ENCODE peak calls at places on chromosomes 6 and 20, in four cellular contexts. B, H, T and A are unnamed samples.

GRCh38 chr6:90294008-90294511 is 2.6 kb downstream of the BACH2 start:
- DNase-seq in H (no peak), B (no peak), T (no peak), A (no peak)

GRCh38 chr20:15857131-15857784 is 716.0 kb downstream of the KIF16B start:
- DNase-seq in H (no peak), T (no peak), B (no peak), A (no peak)

GRCh38 chr20:24894488-24894887 is 54.6 kb upstream of the CST7 start:
- DNase-seq in T (no peak), B (no peak), H (no peak), A (no peak)

GRCh38 chr20:19588731-19589130 is 169.3 kb upstream of the RIN2 start:
- DNase-seq in H (no peak), B (no peak), T (no peak), A (no peak)

GRCh38 chr20:7959484-7959883 is 19.2 kb upstream of the HAO1 start:
- DNase-seq in T (no peak), B (no peak), H (no peak), A (no peak)

GRCh38 chr6:105667061-105667460 is 264.2 kb upstream of the PREP start:
- DNase-seq in H (no peak), T (no peak), B (no peak), A (no peak)

GRCh38 chr6:109336221-109336955 is 45.9 kb downstream of the CD164 start:
- DNase-seq in H (peak; percentile 56), T (no peak), B (no peak), A (peak; percentile 81)

GRCh38 chr20:31894980-31895675 is 24.7 kb downstream of the TTLL9 start:
- DNase-seq in T (no peak), H (peak; percentile 49), B (peak; percentile 62), A (peak; percentile 55)

GRCh38 chr6:17826301-17826700 is 119.6 kb upstream of the NUP153 start:
- DNase-seq in T (no peak), H (no peak), B (no peak), A (no peak)

GRCh38 chr6:124854338-124854922 is 107.8 kb upstream of the RNF217 start:
- DNase-seq in B (no peak), H (no peak), T (no peak), A (no peak)

GRCh38 chr6:52839124-52840055 is 1.2 kb downstream of the GSTA5 start:
- DNase-seq in B (peak; percentile 82), H (peak; percentile 62), T (peak; percentile 82), A (peak; percentile 93)

GRCh38 chr6:151014404-151015150 is 149.1 kb downstream of the MTHFD1L start:
- DNase-seq in H (peak; percentile 71), B (peak; percentile 83), T (peak; percentile 80), A (peak; percentile 80)

GRCh38 chr6:142929751-142930358 is 15.1 kb downstream of the HIVEP2 start:
- DNase-seq in H (peak; percentile 72), T (no peak), B (no peak), A (no peak)

GRCh38 chr20:57211949-57212889 is 54.2 kb downstream of the BMP7 start:
- DNase-seq in T (peak; percentile 75), H (peak; percentile 84), B (peak; percentile 75), A (peak; percentile 87)

GRCh38 chr6:6736753-6737654 is 148.5 kb downstream of the LY86 start:
- DNase-seq in H (no peak), T (peak; percentile 82), B (peak; percentile 88), A (peak; percentile 85)

GRCh38 chr6:90297124-90297865 is 652 bp upstream of the BACH2 start:
- DNase-seq in B (peak; percentile 35), H (no peak), T (no peak), A (no peak)

GRCh38 chr6:163651910-163652309 is 237.4 kb downstream of the QKI start:
- DNase-seq in B (no peak), H (peak; percentile 9), T (no peak), A (no peak)

GRCh38 chr20:5168582-5169396 is 42.0 kb downstream of the CDS2 start:
- DNase-seq in H (peak; percentile 38), B (peak; percentile 75), T (no peak), A (peak; percentile 65)

GRCh38 chr20:35991142-35991771 is 22.9 kb downstream of the CNBD2 start:
- DNase-seq in T (no peak), H (peak; percentile 34), B (no peak), A (no peak)

GRCh38 chr20:54598351-54598750 is 123.0 kb downstream of the DOK5 start:
- DNase-seq in H (no peak), T (no peak), B (no peak), A (no peak)

GRCh38 chr6:152642578-152643375 is 5.6 kb upstream of the SYNE1 start:
- DNase-seq in H (peak; percentile 55), B (peak; percentile 92), T (peak; percentile 60), A (peak; percentile 92)

GRCh38 chr6:150369408-150369807 is 596 bp downstream of the IYD start:
- DNase-seq in H (no peak), B (no peak), T (no peak), A (no peak)

GRCh38 chr6:107585815-107586435 is 96.0 kb downstream of the SOBP start:
- DNase-seq in H (no peak), B (no peak), T (no peak), A (no peak)

GRCh38 chr6:162610351-162610750 is 117.2 kb downstream of the PRKN start:
- DNase-seq in H (no peak), B (no peak), T (no peak), A (no peak)

GRCh38 chr6:108944707-108945685 is 96.8 kb downstream of the ARMC2 start:
- DNase-seq in T (no peak), H (peak; percentile 93), B (no peak), A (no peak)

GRCh38 chr6:20438462-20439070 is 36.9 kb downstream of the E2F3 start:
- DNase-seq in H (no peak), B (no peak), T (no peak), A (no peak)

GRCh38 chr20:14543040-14543439 is 205.6 kb upstream of the FLRT3 start:
- DNase-seq in H (peak; percentile 13), T (no peak), B (no peak), A (no peak)

GRCh38 chr6:43032326-43032725 is 10.9 kb downstream of the RRP36 start:
- DNase-seq in B (no peak), H (no peak), T (no peak), A (no peak)

GRCh38 chr6:43036712-43037111 is 15.3 kb downstream of the RRP36 start:
- DNase-seq in H (no peak), B (no peak), T (no peak), A (no peak)

GRCh38 chr6:43035495-43036194 is 14.2 kb downstream of the RRP36 start:
- DNase-seq in T (no peak), B (peak; percentile 23), H (no peak), A (no peak)

GRCh38 chr6:43037197-43037596 is 15.8 kb downstream of the RRP36 start:
- DNase-seq in H (no peak), B (peak; percentile 22), T (no peak), A (no peak)

GRCh38 chr6:43033874-43034273 is 12.5 kb downstream of the RRP36 start:
- DNase-seq in B (no peak), H (no peak), T (no peak), A (no peak)
- H2BK120ac ChIP-seq in B (no peak overlapping the region), H (no peak overlapping the region), T (no peak overlapping the region), A (no peak overlapping the region)

GRCh38 chr20:37404461-37404881 is 58.5 kb downstream of the SRC start:
- DNase-seq in T (no peak), B (no peak), H (no peak), A (no peak)
- H3K23ac ChIP-seq in T (no peak overlapping the region), B (no peak overlapping the region), H (no peak overlapping the region), A (no peak overlapping the region)

GRCh38 chr6:87766211-87766610 is 64.2 kb upstream of the AKIRIN2 start:
- DNase-seq in H (no peak), T (no peak), B (no peak), A (no peak)

GRCh38 chr6:87759491-87760010 is 57.5 kb upstream of the AKIRIN2 start:
- DNase-seq in H (no peak), B (no peak), T (no peak), A (no peak)

GRCh38 chr6:87763901-87764300 is 61.9 kb upstream of the AKIRIN2 start:
- DNase-seq in T (no peak), B (no peak), H (no peak), A (no peak)

GRCh38 chr6:87762116-87762515 is 60.1 kb upstream of the AKIRIN2 start:
- DNase-seq in H (no peak), T (no peak), B (no peak), A (no peak)

GRCh38 chr6:87763276-87763675 is 61.2 kb upstream of the AKIRIN2 start:
- DNase-seq in T (no peak), B (no peak), H (no peak), A (no peak)
- H3K56ac ChIP-seq in T (no peak overlapping the region), B (no peak overlapping the region), H (no peak overlapping the region), A (no peak overlapping the region)

GRCh38 chr6:168368063-168368835 is 48.7 kb upstream of the DACT2 start:
- DNase-seq in B (no peak), H (no peak), T (no peak), A (no peak)

GRCh38 chr6:168367285-168367720 is 47.7 kb upstream of the DACT2 start:
- DNase-seq in B (no peak), H (no peak), T (no peak), A (no peak)

GRCh38 chr6:168370310-168370991 is 50.9 kb upstream of the DACT2 start:
- DNase-seq in T (peak; percentile 97), B (peak; percentile 85), H (no peak), A (peak; percentile 72)

GRCh38 chr6:168369776-168370175 is 50.2 kb upstream of the DACT2 start:
- DNase-seq in T (no peak), B (no peak), H (no peak), A (no peak)

GRCh38 chr6:168368971-168369370 is 49.4 kb upstream of the DACT2 start:
- DNase-seq in B (no peak), T (no peak), H (no peak), A (no peak)
- H2BK120ac ChIP-seq in B (no peak overlapping the region), T (no peak overlapping the region), H (no peak overlapping the region), A (no peak overlapping the region)

GRCh38 chr20:46150982-46151381 is 32.9 kb downstream of the CD40 start:
- DNase-seq in T (no peak), B (no peak), H (no peak), A (no peak)
- H3K23ac ChIP-seq in T (no peak overlapping the region), B (no peak overlapping the region), H (no peak overlapping the region), A (no peak overlapping the region)